ENCODE peak calls at places on chromosomes 7 and 10, in four cellular contexts. V is K562, G is HepG2, U is IMR-90. H is an unnamed sample.

GRCh38 chr10:35481421-35481820 is 123.7 kb upstream of the GJD4 start:
- DNase-seq in V (no peak), G (no peak), U (no peak), H (no peak)

GRCh38 chr7:27143950-27144798 is 693 bp upstream of the HOXA5 start:
- DNase-seq in V (no peak), G (no peak), U (peak), H (no peak)

GRCh38 chr7:131072505-131073091 is 255.1 kb upstream of the MKLN1 start:
- DNase-seq in V (peak), G (no peak), U (peak), H (peak)

GRCh38 chr7:43302211-43302711 is 189.8 kb downstream of the HECW1 start:
- DNase-seq in V (no peak), G (peak), U (peak), H (no peak)

GRCh38 chr10:35342381-35342780 is 6.1 kb downstream of the CCNY start:
- DNase-seq in V (no peak), G (no peak), U (no peak), H (no peak)

GRCh38 chr10:101536800-101537199 is 51.3 kb downstream of the POLL start:
- DNase-seq in V (peak), G (peak), U (peak), H (peak)

GRCh38 chr10:110068780-110069179 is 61.0 kb downstream of the ADD3 start:
- DNase-seq in V (no peak), G (no peak), U (no peak), H (no peak)

GRCh38 chr7:132705146-132705545 is 128.9 kb upstream of the PLXNA4 start:
- DNase-seq in V (no peak), G (no peak), U (no peak), H (no peak)

GRCh38 chr10:69483988-69484387 is 32.7 kb downstream of the TSPAN15 start:
- DNase-seq in V (no peak), G (no peak), U (no peak), H (no peak)

GRCh38 chr7:92669616-92670153 is 79.5 kb upstream of the FAM133B start:
- DNase-seq in V (no peak), G (no peak), U (peak), H (no peak)

GRCh38 chr10:125141150-125141859 is 19.1 kb downstream of the CTBP2 start:
- DNase-seq in V (no peak), G (no peak), U (no peak), H (no peak)

GRCh38 chr10:29951441-29951931 is 107.9 kb downstream of the JCAD start:
- DNase-seq in V (no peak), G (no peak), U (peak), H (no peak)

GRCh38 chr10:86795353-86795752 is 38.9 kb downstream of the BMPR1A start:
- DNase-seq in V (peak), G (peak), U (peak), H (peak)

DNA sequence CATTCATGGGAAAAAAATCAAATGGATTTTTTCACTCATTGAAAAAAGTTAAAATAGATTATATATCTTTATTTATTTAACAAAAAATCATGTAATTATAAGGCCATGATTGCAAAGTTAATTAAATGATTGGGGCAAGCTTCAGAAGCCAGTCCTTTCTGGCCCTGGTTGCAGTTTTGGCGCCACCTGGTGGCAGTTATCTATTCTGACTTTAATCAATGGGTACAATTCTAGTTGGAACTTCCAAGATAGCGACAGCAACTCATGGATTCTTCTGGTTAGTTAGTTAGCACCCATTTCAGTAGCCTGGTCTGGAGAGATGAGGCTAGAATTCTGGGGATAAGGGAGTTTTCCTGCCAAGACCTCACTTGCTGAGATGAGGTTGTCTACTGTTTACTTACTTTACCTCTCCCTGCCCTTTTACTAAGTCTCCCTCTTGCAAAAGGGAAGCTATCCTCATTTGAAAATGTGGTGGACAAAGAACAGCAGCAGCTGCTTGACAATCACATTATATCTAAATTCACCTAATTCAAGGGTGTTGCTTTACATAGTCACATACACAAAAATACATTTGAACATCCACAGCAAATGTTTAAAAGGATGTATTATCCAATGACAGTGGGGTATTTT is 42.3 kb downstream of the NOC3L start:
- DNase-seq in V (peak), G (peak), U (peak), H (peak)
- TF ChIP-seq MAZ in V (no peak), G (no peak), U (no peak), H (no peak)

GRCh38 chr10:8112230-8112915 is 57.9 kb downstream of the GATA3 start:
- DNase-seq in V (no peak), G (no peak), U (no peak), H (no peak)
- H3K4me3 ChIP-seq in V (no peak), G (no peak), U (no peak), H (no peak)

GRCh38 chr10:10540383-10540782 is 477.3 kb upstream of the CELF2 start:
- DNase-seq in V (no peak), G (no peak), U (peak), H (no peak)
- TF ChIP-seq MAZ in V (no peak), G (no peak), U (no peak), H (no peak)

DNA sequence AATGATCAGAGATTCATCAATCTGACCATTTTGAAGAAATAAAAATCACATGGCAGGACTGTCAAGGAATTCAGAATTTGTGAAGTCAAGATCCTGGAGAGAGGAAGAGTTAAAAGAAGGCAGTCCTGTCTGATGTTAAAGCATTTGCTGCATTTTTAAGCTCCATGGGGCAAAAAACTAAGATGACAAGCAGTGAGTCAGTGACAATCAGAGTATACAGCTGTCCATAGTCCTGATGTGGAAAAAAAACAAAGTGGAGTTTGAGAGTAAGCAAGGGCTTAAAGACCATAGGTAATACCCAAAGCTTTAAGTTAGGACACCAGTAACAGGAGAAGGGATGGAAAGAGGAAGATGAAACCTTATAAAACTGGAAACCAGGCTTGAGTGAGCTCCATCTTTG is 412.7 kb upstream of the ANKRD30A start:
- DNase-seq in V (no peak), G (no peak), U (peak), H (no peak)
- H3K4me3 ChIP-seq in V (no peak), G (no peak), U (no peak), H (no peak)

DNA sequence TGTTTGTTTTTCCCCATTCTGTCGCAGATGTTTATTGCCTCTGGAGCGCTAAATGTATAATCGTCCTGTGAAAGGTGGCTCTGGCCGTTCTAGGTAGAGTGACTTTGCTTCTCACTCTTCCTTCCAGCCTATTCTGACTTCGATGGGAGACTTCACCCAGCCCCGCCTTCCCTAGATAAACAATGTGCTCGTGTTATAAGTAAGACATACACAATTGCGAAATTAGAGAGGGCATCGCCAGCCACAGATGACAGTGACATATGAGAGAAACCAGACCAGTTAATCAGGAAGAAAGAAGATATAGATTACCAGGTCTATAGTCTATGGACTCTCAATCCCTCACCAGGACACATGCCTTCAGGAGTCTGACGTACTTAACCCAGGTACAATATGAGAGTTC is 1050.5 kb upstream of the AUTS2 start:
- DNase-seq in V (no peak), G (no peak), U (no peak), H (peak)
- TF ChIP-seq MAZ in V (no peak), G (no peak), U (no peak), H (no peak)